ENCODE peak calls at places on chromosome 3, in five cellular contexts. I, D, Z, J and F are unnamed samples.

GRCh38 chr3:13013994-13014754 is 59.1 kb downstream of the IQSEC1 start:
- DNase-seq in I (no peak), D (no peak), Z (no peak), J (no peak), F (no peak)

GRCh38 chr3:72017935-72018334 is 233.0 kb upstream of the PROK2 start:
- DNase-seq in I (no peak), D (no peak), Z (no peak), J (no peak), F (no peak)

GRCh38 chr3:171994646-171995441 is 44.5 kb upstream of the FNDC3B start:
- DNase-seq in I (peak; percentile 91), D (peak; percentile 76), Z (peak; percentile 88), J (no peak), F (peak; percentile 88)

GRCh38 chr3:32960404-32961160 is 9.1 kb downstream of the CCR4 start:
- DNase-seq in I (no peak), D (no peak), Z (no peak), J (no peak), F (no peak)

GRCh38 chr3:135018171-135018923 is 223.3 kb downstream of the EPHB1 start:
- DNase-seq in I (no peak), D (no peak), Z (no peak), J (no peak), F (no peak)

GRCh38 chr3:122668930-122669730 is 11.5 kb upstream of the PARP14 start:
- DNase-seq in I (peak; percentile 51), D (peak; percentile 45), Z (peak; percentile 61), J (no peak), F (peak; percentile 20)

GRCh38 chr3:13174803-13175135 is 101.5 kb upstream of the IQSEC1 start:
- DNase-seq in I (no peak), D (no peak), Z (no peak), J (no peak), F (no peak)

GRCh38 chr3:196082471-196082971 is 631 bp upstream of the TFRC start:
- DNase-seq in I (no peak), D (no peak), Z (no peak), J (no peak), F (no peak)

GRCh38 chr3:184648726-184649125 is 63.1 kb downstream of the MAGEF1 start:
- DNase-seq in I (peak; percentile 39), D (no peak), Z (no peak), J (no peak), F (no peak)

GRCh38 chr3:123536153-123536895 is 48.5 kb downstream of the HACD2 start:
- DNase-seq in I (no peak), D (no peak), Z (peak; percentile 11), J (no peak), F (no peak)

GRCh38 chr3:194187543-194187942 is 51.6 kb downstream of the HES1 start:
- DNase-seq in I (no peak), D (no peak), Z (no peak), J (no peak), F (no peak)

GRCh38 chr3:15673536-15673935 is 72.0 kb downstream of the BTD start:
- DNase-seq in I (no peak), D (no peak), Z (no peak), J (no peak), F (no peak)

GRCh38 chr3:113169876-113170452 is 41.4 kb upstream of the BOC start:
- DNase-seq in I (no peak), D (no peak), Z (no peak), J (peak; percentile 23), F (no peak)

GRCh38 chr3:133996251-133996661 is 33.5 kb downstream of the SLCO2A1 start:
- DNase-seq in I (no peak), D (no peak), Z (no peak), J (peak; percentile 50), F (no peak)

GRCh38 chr3:51982352-51982837 is 940 bp upstream of the ACY1 start:
- DNase-seq in I (no peak), D (no peak), Z (peak; percentile 59), J (peak; percentile 68), F (no peak)

GRCh38 chr3:146019508-146019907 is 141.5 kb downstream of the PLOD2 start:
- DNase-seq in I (peak; percentile 48), D (peak; percentile 48), Z (no peak), J (no peak), F (no peak)

GRCh38 chr3:138195491-138195890 is 8.4 kb downstream of the ARMC8 start:
- DNase-seq in I (no peak), D (peak; percentile 19), Z (no peak), J (no peak), F (no peak)

GRCh38 chr3:180296971-180297370 is 260.2 kb upstream of the PEX5L start:
- DNase-seq in I (no peak), D (no peak), Z (no peak), J (no peak), F (no peak)

GRCh38 chr3:188294823-188295487 is 141.0 kb downstream of the LPP start:
- DNase-seq in I (peak; percentile 94), D (peak; percentile 95), Z (peak; percentile 96), J (no peak), F (peak; percentile 84)

GRCh38 chr3:157471051-157471450 is 32.2 kb downstream of the VEPH1 start:
- DNase-seq in I (peak; percentile 33), D (no peak), Z (no peak), J (no peak), F (peak; percentile 24)

GRCh38 chr3:175861916-175862315 is 1002.8 kb downstream of the NAALADL2 start:
- DNase-seq in I (no peak), D (no peak), Z (no peak), J (no peak), F (no peak)

GRCh38 chr3:147008886-147009285 is 397.5 kb downstream of the ZIC4 start:
- DNase-seq in I (peak; percentile 9), D (no peak), Z (peak; percentile 48), J (no peak), F (peak; percentile 9)

GRCh38 chr3:31546152-31546551 is 13.4 kb downstream of the STT3B start:
- DNase-seq in I (peak; percentile 56), D (peak; percentile 35), Z (peak; percentile 25), J (peak; percentile 21), F (no peak)

GRCh38 chr3:195250473-195251251 is 20.3 kb downstream of the XXYLT1 start:
- DNase-seq in I (peak; percentile 43), D (no peak), Z (no peak), J (no peak), F (no peak)

GRCh38 chr3:102098130-102098885 is 249.0 kb downstream of the NFKBIZ start:
- DNase-seq in I (no peak), D (no peak), Z (no peak), J (no peak), F (no peak)

GRCh38 chr3:167976880-167977498 is 118.7 kb downstream of the GOLIM4 start:
- DNase-seq in I (peak; percentile 52), D (no peak), Z (no peak), J (no peak), F (peak; percentile 22)

GRCh38 chr3:181880339-181880738 is 168.6 kb downstream of the SOX2 start:
- DNase-seq in I (no peak), D (no peak), Z (no peak), J (peak; percentile 70), F (no peak)

GRCh38 chr3:23480981-23481380 is 277.9 kb downstream of the UBE2E2 start:
- DNase-seq in I (no peak), D (no peak), Z (no peak), J (no peak), F (no peak)
- H3K9me3 ChIP-seq in I (no peaks in the 10 kb centered on the region), D (no peaks in the 10 kb centered on the region), Z (no peaks in the 10 kb centered on the region), J (no peaks in the 10 kb centered on the region), F (no peaks in the 10 kb centered on the region)

DNA sequence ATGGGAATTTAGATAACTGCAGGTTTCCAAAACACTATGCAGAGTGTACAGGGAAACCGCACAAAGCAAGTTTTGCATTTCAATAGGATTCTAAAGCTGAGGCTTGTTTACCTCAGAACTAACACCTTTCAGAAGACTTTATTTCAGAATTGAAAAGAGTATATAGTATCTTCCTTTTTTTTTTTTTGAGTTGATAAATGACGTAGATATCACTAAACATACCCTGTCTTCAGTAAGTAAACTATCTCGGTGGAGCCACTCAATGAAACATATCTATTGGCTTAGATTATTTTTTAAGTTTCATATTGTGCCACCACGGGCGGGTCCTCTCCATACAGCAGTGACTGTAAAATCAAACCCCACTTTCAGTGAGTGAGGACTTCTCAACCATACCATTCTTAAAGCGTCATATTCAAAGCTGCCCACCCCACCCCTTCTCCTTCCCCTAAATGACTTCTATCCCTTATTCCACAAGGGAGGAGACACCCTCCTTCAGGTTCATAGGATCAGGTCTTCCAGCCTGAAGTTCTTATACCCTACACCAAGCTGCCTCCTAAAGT is 2.0 kb upstream of the TBL1XR1 start:
- DNase-seq in I (no peak), D (no peak), Z (no peak), J (no peak), F (no peak)
- H3K4me3 ChIP-seq in I (no peak overlapping the region), D (no peak overlapping the region), Z (no peak overlapping the region), J (no peak overlapping the region), F (no peak overlapping the region)

GRCh38 chr3:53180305-53181023 is 19.5 kb downstream of the PRKCD start:
- DNase-seq in I (no peak), D (no peak), Z (no peak), J (no peak), F (no peak)
- H3K9ac ChIP-seq in I (no peak overlapping the region), D (no peak overlapping the region), Z (no peak overlapping the region), J (peak overlapping the region; percentile 19), F (no peak overlapping the region)

GRCh38 chr3:128922804-128923459 is 43.5 kb downstream of the ACAD9 start:
- DNase-seq in I (no peak), D (no peak), Z (no peak), J (no peak), F (no peak)
- H3K9me3 ChIP-seq in I (no peaks in the 10 kb centered on the region), D (peaks cover 38% of the 10 kb centered on the region), Z (no peaks in the 10 kb centered on the region), J (peaks cover 4% of the 10 kb centered on the region), F (peaks cover 60% of the 10 kb centered on the region)

GRCh38 chr3:81743096-81744025 is 18.1 kb downstream of the GBE1 start:
- DNase-seq in I (peak; percentile 99), D (peak; percentile 83), Z (peak; percentile 96), J (no peak), F (peak; percentile 96)

GRCh38 chr3:81744366-81744765 is 17.1 kb downstream of the GBE1 start:
- DNase-seq in I (peak; percentile 97), D (peak; percentile 75), Z (peak; percentile 96), J (no peak), F (peak; percentile 90)

GRCh38 chr3:81740731-81741130 is 20.7 kb downstream of the GBE1 start:
- DNase-seq in I (no peak), D (no peak), Z (no peak), J (no peak), F (no peak)

GRCh38 chr3:81741214-81741613 is 20.2 kb downstream of the GBE1 start:
- DNase-seq in I (peak; percentile 56), D (no peak), Z (peak; percentile 42), J (no peak), F (peak; percentile 47)

DNA sequence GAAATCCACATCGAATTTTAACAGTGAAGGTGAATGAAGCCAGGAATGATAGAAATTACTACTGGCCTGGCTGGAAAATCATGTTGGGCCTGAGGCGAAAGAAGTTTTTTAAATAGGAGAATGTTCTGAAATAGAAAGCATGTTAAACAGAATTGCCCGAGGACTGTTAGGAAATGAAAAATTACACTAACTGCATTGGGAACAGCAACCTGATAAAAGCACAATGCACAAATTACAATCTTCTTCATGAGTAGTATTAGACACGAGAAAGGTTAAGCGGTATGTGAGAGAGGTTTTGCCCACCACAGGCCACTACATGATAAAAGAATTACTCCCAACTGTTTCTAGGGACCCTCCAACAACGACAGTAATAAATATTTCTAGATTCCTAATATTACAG is 18.9 kb downstream of the GBE1 start:
- DNase-seq in I (no peak), D (no peak), Z (peak; percentile 38), J (no peak), F (peak; percentile 68)
- H3K4me3 ChIP-seq in I (no peak overlapping the region), D (peak overlapping the region; percentile 33), Z (peak overlapping the region; percentile 60), J (no peak overlapping the region), F (peak overlapping the region; percentile 62)

GRCh38 chr3:46883252-46884185 is 6.0 kb downstream of the PTH1R start:
- DNase-seq in I (peak; percentile 31), D (no peak), Z (peak; percentile 76), J (peak; percentile 75), F (peak; percentile 77)
- H3K9ac ChIP-seq in I (no peak overlapping the region), D (no peak overlapping the region), Z (no peak overlapping the region), J (no peak overlapping the region), F (peak overlapping the region; percentile 71)